ENCODE peak calls at places on chromosomes 5 and 9, in four cellular contexts. N is NCI-H1092 treated with DMSO at 0.1 percent for 48 hours; O is stimulated activated CD4-positive, alpha-beta T cell treated with anti-CD3 and anti-CD28 coated beads, Interleukin-15, amount 100 ng/mL, for 1 hour; M is nucleus accumbens. E is an unnamed sample.

GRCh38 chr9:114141553-114142548 is 13.5 kb upstream of the COL27A1 start:
- DNase-seq in N (no peak), O (no peak), M (no peak), E (no peak)

GRCh38 chr5:133467712-133468463 is 144.5 kb downstream of the FSTL4 start:
- DNase-seq in N (no peak), O (no peak), M (no peak), E (no peak)

GRCh38 chr9:35510745-35511428 is 21.0 kb downstream of the RUSC2 start:
- DNase-seq in N (no peak), O (no peak), M (no peak), E (peak; percentile 73)

GRCh38 chr5:121797677-121798518 is 53.8 kb upstream of the FTMT start:
- DNase-seq in N (no peak), O (no peak), M (no peak), E (no peak)

GRCh38 chr9:89234636-89235035 is 56.0 kb upstream of the SHC3 start:
- DNase-seq in N (no peak), O (no peak), M (no peak), E (no peak)

GRCh38 chr5:58886315-58887207 is 303.7 kb downstream of the RAB3C start:
- DNase-seq in N (peak; percentile 44), O (peak; percentile 18), M (peak; percentile 14), E (peak; percentile 59)

GRCh38 chr5:132086277-132086794 is 12.7 kb downstream of the CSF2 start:
- DNase-seq in N (no peak), O (no peak), M (no peak), E (no peak)

GRCh38 chr9:96871176-96871575 is 16.9 kb upstream of the ZNF782 start:
- DNase-seq in N (no peak), O (no peak), M (no peak), E (no peak)

GRCh38 chr5:17359451-17359965 is 138.5 kb upstream of the TAF11L2 start:
- DNase-seq in N (no peak), O (no peak), M (no peak), E (no peak)

GRCh38 chr5:125928663-125929062 is 494.5 kb upstream of the GRAMD2B start:
- DNase-seq in N (no peak), O (no peak), M (no peak), E (no peak)

GRCh38 chr5:82347213-82347947 is 69.2 kb upstream of the RPS23 start:
- DNase-seq in N (no peak), O (no peak), M (peak; percentile 52), E (no peak)

E was measured in breast epithelium.